ENCODE peak calls at places on chromosomes 5 and 9, in six cellular contexts. Y is NCI-H460, T is SHP77, G is A172, K is retina, V is AG20443. I is an unnamed sample.
A peak's percentile ranks its signal among the peaks of the same experiment; 100 is the strongest.

GRCh38 chr5:175800656-175801081 is 70.7 kb upstream of the CPLX2 start:
- DNase-seq in Y (peak; percentile 18), T (peak; percentile 23), G (peak; percentile 80), K (peak; percentile 50), V (no peak), I (peak; percentile 55)

GRCh38 chr9:133419005-133419404 is 1.2 kb upstream of the REXO4 start:
- DNase-seq in Y (no peak), T (no peak), G (no peak), K (no peak), V (no peak), I (no peak)

GRCh38 chr9:75452512-75452911 is 364.2 kb downstream of the OSTF1 start:
- DNase-seq in Y (no peak), T (no peak), G (no peak), K (no peak), V (no peak), I (no peak)

GRCh38 chr5:93587919-93588585 is 5.0 kb downstream of the NR2F1 start:
- DNase-seq in Y (no peak), T (no peak), G (no peak), K (peak; percentile 91), V (no peak), I (no peak)

GRCh38 chr5:145787996-145788395 is 47.1 kb downstream of the PRELID2 start:
- DNase-seq in Y (no peak), T (no peak), G (no peak), K (no peak), V (no peak), I (no peak)

GRCh38 chr5:38265546-38266179 is 7.3 kb downstream of the EGFLAM start:
- DNase-seq in Y (peak; percentile 59), T (peak; percentile 62), G (peak; percentile 53), K (peak; percentile 81), V (peak; percentile 79), I (peak; percentile 53)

GRCh38 chr9:81122749-81123148 is 566.6 kb downstream of the TLE1 start:
- DNase-seq in Y (no peak), T (no peak), G (no peak), K (no peak), V (no peak), I (no peak)

GRCh38 chr9:126802343-126803059 is 2.3 kb upstream of the ZBTB43 start:
- DNase-seq in Y (no peak), T (no peak), G (no peak), K (no peak), V (no peak), I (no peak)

GRCh38 chr5:145680169-145680568 is 155.0 kb downstream of the PRELID2 start:
- DNase-seq in Y (no peak), T (peak; percentile 1), G (peak; percentile 23), K (no peak), V (no peak), I (peak; percentile 11)